ENCODE peak calls at places on chromosomes 7 and 10, in four cellular contexts. G is H9, F is breast epithelium, V is psoas muscle. A is an unnamed sample.

GRCh38 chr7:29249383-29249750 is 54.8 kb downstream of the CHN2 start:
- DNase-seq in G (no peak), F (no peak), V (no peak), A (no peak)

GRCh38 chr7:37657798-37658197 is 25.8 kb upstream of the GPR141 start:
- DNase-seq in G (no peak), F (no peak), V (no peak), A (no peak)

GRCh38 chr7:26497801-26498596 is 206.3 kb downstream of the SNX10 start:
- DNase-seq in V (no peak), G (no peak), F (no peak), A (no peak)

GRCh38 chr7:69599211-69599878 is 1.1 kb downstream of the AUTS2 start:
- DNase-seq in V (peak; percentile 19), G (peak; percentile 34), F (no peak), A (no peak)

GRCh38 chr10:78589687-78590086 is 479.1 kb upstream of the ZMIZ1 start:
- DNase-seq in F (no peak), V (no peak), G (no peak), A (no peak)

GRCh38 chr7:101362334-101363195 is at the start of gene COL26A1:
- DNase-seq in G (peak; percentile 67), F (no peak), V (peak; percentile 17), A (no peak)

GRCh38 chr10:4242561-4243035 is 457.6 kb upstream of the KLF6 start:
- DNase-seq in V (no peak), F (no peak), G (no peak), A (no peak)

GRCh38 chr10:62083413-62083794 is 181.9 kb downstream of the ARID5B start:
- DNase-seq in G (no peak), F (no peak), V (no peak), A (no peak)

GRCh38 chr7:98877146-98877545 is 1.2 kb upstream of the TRRAP start:
- DNase-seq in V (no peak), F (no peak), G (no peak), A (no peak)

GRCh38 chr7:2843711-2844152 is 376 bp downstream of the GNA12 start:
- DNase-seq in F (no peak), G (no peak), V (peak; percentile 51), A (no peak)

GRCh38 chr10:52759154-52759553 is 13.4 kb downstream of the MBL2 start:
- DNase-seq in F (no peak), G (no peak), V (no peak), A (no peak)

GRCh38 chr10:113680172-113681111 is 730 bp downstream of the CASP7 start:
- DNase-seq in F (no peak), V (peak; percentile 43), G (no peak), A (peak; percentile 73)

GRCh38 chr10:101570764-101571572 is 17.1 kb downstream of the POLL start:
- DNase-seq in F (no peak), V (no peak), G (no peak), A (no peak)

GRCh38 chr7:44630791-44631457 is 24.5 kb downstream of the OGDH start:
- DNase-seq in F (no peak), G (no peak), V (no peak), A (peak; percentile 44)

GRCh38 chr7:123627859-123628258 is 26.2 kb downstream of the ASB15 start:
- DNase-seq in F (no peak), V (no peak), G (no peak), A (no peak)

GRCh38 chr7:12031638-12032037 is 179.5 kb upstream of the TMEM106B start:
- DNase-seq in G (peak; percentile 27), F (no peak), V (no peak), A (no peak)

GRCh38 chr10:21317902-21318301 is 207.6 kb downstream of the SKIDA1 start:
- DNase-seq in V (no peak), G (no peak), F (no peak), A (no peak)

GRCh38 chr7:90320801-90321494 is at the start of gene FAM237B:
- DNase-seq in F (no peak), V (no peak), G (peak; percentile 49), A (no peak)

GRCh38 chr10:28137907-28138880 is 139.3 kb upstream of the ODAD2 start:
- DNase-seq in F (no peak), V (no peak), G (no peak), A (no peak)

GRCh38 chr7:1460757-1461639 is 1.7 kb upstream of the MICALL2 start:
- DNase-seq in G (no peak), F (peak; percentile 69), V (peak; percentile 70), A (peak; percentile 85)

GRCh38 chr10:97222346-97222961 is 36.7 kb upstream of the SLIT1 start:
- DNase-seq in F (no peak), G (peak; percentile 71), V (no peak), A (no peak)

GRCh38 chr7:34928052-34928451 is 109.2 kb downstream of the DPY19L1 start:
- DNase-seq in G (peak; percentile 83), V (peak; percentile 16), F (no peak), A (peak; percentile 64)

GRCh38 chr10:60816624-60817023 is 38.3 kb downstream of the CDK1 start:
- DNase-seq in G (no peak), F (no peak), V (no peak), A (peak; percentile 24)

GRCh38 chr7:27150568-27151340 is 1.6 kb downstream of the HOXA3 start:
- DNase-seq in F (peak; percentile 73), V (peak; percentile 84), G (peak; percentile 82), A (peak; percentile 89)

GRCh38 chr10:126458453-126458852 is 70.2 kb upstream of the ADAM12 start:
- DNase-seq in G (no peak), V (no peak), F (no peak), A (no peak)

GRCh38 chr7:112503361-112504023 is 22.7 kb downstream of the LSMEM1 start:
- DNase-seq in G (no peak), F (no peak), V (no peak), A (no peak)

GRCh38 chr10:110357252-110357780 is 52.6 kb upstream of the SMNDC1 start:
- DNase-seq in V (no peak), G (no peak), F (no peak), A (peak; percentile 68)

GRCh38 chr10:132899054-132899750 is 43.2 kb downstream of the CFAP46 start:
- DNase-seq in F (peak; percentile 28), G (no peak), V (no peak), A (peak; percentile 41)

GRCh38 chr7:111639894-111640293 is 77.6 kb upstream of the IMMP2L start:
- DNase-seq in V (no peak), F (no peak), G (no peak), A (no peak)

GRCh38 chr7:147607151-147607800 is 983.3 kb upstream of the C7orf33 start:
- DNase-seq in F (no peak), G (peak; percentile 83), V (no peak), A (no peak)

GRCh38 chr10:24674892-24675632 is 48.6 kb downstream of the ARHGAP21 start:
- DNase-seq in G (no peak), F (no peak), V (no peak), A (no peak)
- H3K27ac ChIP-seq in G (no peak overlapping the region), F (no peak overlapping the region), V (no peak overlapping the region), A (no peak overlapping the region)

GRCh38 chr7:50660830-50661175 is 95.6 kb upstream of the DDC start:
- DNase-seq in V (no peak), G (no peak), F (no peak), A (no peak)

GRCh38 chr7:50662996-50663395 is 97.8 kb upstream of the DDC start:
- DNase-seq in G (no peak), V (no peak), F (no peak), A (no peak)

GRCh38 chr7:50661345-50662058 is 96.3 kb upstream of the DDC start:
- DNase-seq in G (no peak), F (no peak), V (no peak), A (peak; percentile 83)

GRCh38 chr7:50663396-50664102 is 98.3 kb upstream of the DDC start:
- DNase-seq in F (no peak), V (no peak), G (no peak), A (no peak)

DNA sequence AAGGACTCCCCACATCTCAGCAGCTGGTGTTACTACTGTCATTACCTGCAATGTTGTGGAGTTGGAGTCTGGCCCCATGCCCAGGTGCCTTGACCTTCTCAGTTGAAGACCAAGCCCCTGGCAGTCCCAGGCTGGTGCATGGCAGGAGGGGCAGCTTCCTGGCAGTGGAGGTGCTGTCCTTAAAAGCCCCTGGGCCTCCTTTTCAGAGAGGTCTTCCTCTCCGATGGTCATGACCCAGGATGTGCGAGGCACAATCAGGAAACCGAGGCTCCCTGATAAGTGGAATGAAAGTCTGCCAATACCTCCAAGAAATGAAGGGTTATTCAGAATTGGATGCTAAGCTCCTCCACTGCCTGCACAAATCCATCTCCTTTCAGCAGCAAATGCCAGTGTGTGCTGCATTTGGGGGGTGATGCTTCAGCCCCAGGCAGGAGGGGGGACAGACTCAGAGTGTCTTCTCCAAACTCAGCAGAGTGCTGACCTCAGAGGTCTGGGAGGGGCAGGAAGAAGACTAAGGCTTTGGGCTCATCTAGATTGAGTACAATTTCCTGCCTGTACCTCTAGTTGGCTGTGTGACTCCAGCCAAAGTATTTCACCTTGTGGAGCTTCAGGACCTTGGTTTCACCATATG is 97.0 kb upstream of the DDC start:
- DNase-seq in V (no peak), F (no peak), G (no peak), A (no peak)
- H3K4me1 ChIP-seq in V (peaks cover 84% of the 10 kb centered on the region), F (peaks cover 8% of the 10 kb centered on the region), G (no peaks in the 10 kb centered on the region), A (no peaks in the 10 kb centered on the region)

GRCh38 chr7:149866139-149866785 is 7.5 kb upstream of the ATP6V0E2 start:
- DNase-seq in V (no peak), G (no peak), F (peak; percentile 6), A (no peak)
- H3K27ac ChIP-seq in V (no peak overlapping the region), G (no peak overlapping the region), F (no peak overlapping the region), A (no peak overlapping the region)

DNA sequence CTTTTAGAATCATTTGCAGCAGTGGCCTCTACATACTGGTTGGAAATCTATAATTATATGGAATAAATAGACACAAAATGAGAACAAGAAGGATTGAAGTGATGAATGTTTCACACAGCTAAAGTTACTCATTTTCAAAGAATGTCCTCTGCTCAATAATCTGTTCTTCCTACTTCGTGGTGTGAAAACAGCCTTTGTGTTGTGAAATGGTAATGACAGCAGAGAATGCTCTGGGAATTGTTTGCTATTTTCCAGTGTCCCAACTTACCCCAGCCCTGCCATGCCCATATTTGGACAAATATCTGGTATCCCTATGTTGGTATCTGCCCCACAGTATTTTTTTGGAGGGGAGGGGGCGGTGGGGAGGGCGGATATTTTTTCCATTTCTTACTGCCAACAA is 130.4 kb downstream of the GLI3 start:
- DNase-seq in F (no peak), G (no peak), V (no peak), A (no peak)
- H3K4me1 ChIP-seq in F (peaks cover 7% of the 10 kb centered on the region), G (peaks cover 6% of the 10 kb centered on the region), V (peaks cover 4% of the 10 kb centered on the region), A (no peaks in the 10 kb centered on the region)

GRCh38 chr7:128847721-128848211 is 14.9 kb upstream of the ATP6V1F start:
- DNase-seq in V (no peak), G (no peak), F (no peak), A (no peak)
- H3K27ac ChIP-seq in V (peak overlapping the region; percentile 58), G (no peak overlapping the region), F (no peak overlapping the region), A (no peak overlapping the region)

DNA sequence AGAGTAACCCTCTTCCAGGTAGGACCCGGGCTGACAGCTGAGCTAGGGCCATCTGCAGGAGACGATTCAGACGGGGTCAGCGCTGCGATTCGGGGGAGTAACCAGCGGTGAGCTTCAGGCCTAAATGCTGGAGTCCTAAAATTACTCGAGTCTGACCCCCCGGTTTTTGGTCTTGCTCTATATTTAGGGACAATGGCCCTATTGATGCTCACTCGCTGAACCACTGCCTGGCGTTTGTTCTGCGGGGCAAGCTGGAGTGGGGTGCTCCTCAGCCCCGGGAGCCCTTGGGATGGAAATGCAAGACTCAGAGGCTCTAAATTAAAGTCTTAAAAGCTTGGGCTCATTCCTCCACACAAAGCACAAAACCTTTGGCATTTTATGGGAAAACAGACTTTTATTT is 120.0 kb downstream of the PRKAG2 start:
- DNase-seq in V (no peak), F (no peak), G (no peak), A (no peak)
- H3K4me1 ChIP-seq in V (peaks cover 11% of the 10 kb centered on the region), F (peaks cover 11% of the 10 kb centered on the region), G (peaks cover 4% of the 10 kb centered on the region), A (peaks cover 15% of the 10 kb centered on the region)

A was measured in Peyer's patch.